ENCODE peak calls at places on chromosomes 4 and X, in four cellular contexts. D is PC-9, Z is body of pancreas, L is OCI-LY7. R is an unnamed sample. For H3K4me1, the result is how much of the 10 kb centered on the place peaks cover.

GRCh38 chr4:76562161-76562560 is 127.1 kb downstream of the SHROOM3 start:
- DNase-seq in D (peak), Z (no peak), L (no peak), R (no peak)

GRCh38 chr4:118761387-118762016 is 74.4 kb downstream of the SEC24D start:
- DNase-seq in D (no peak), Z (no peak), L (no peak), R (no peak)

GRCh38 chrX:2679534-2680485 is 11.3 kb upstream of the CD99 start:
- DNase-seq in D (no peak), Z (no peak), L (no peak), R (no peak)

GRCh38 chrX:25015486-25016360 is at the start of gene ARX:
- DNase-seq in D (no peak), Z (peak), L (peak), R (peak)

GRCh38 chr4:86512631-86513030 is 81.5 kb upstream of the PTPN13 start:
- DNase-seq in D (peak), Z (no peak), L (no peak), R (no peak)

GRCh38 chr4:69056921-69057562 is 39.2 kb upstream of the UGT2B7 start:
- DNase-seq in D (no peak), Z (no peak), L (no peak), R (no peak)

GRCh38 chr4:84814100-84814750 is 152.3 kb downstream of the WDFY3 start:
- DNase-seq in D (peak), Z (no peak), L (no peak), R (no peak)

GRCh38 chrX:10514891-10515290 is 105.5 kb downstream of the MID1 start:
- DNase-seq in D (no peak), Z (no peak), L (no peak), R (no peak)

GRCh38 chr4:47836655-47837581 is 949 bp downstream of the CORIN start:
- DNase-seq in D (peak), Z (peak), L (peak), R (peak)

GRCh38 chr4:15010038-15010585 is 7.8 kb downstream of the CPEB2 start:
- DNase-seq in D (no peak), Z (no peak), L (no peak), R (no peak)

GRCh38 chr4:101707596-101707995 is 82.9 kb upstream of the BANK1 start:
- DNase-seq in D (no peak), Z (no peak), L (no peak), R (no peak)

GRCh38 chr4:56128231-56128630 is 179.5 kb downstream of the CEP135 start:
- DNase-seq in D (no peak), Z (no peak), L (no peak), R (no peak)

GRCh38 chr4:54998991-54999390 is 126.4 kb downstream of the KDR start:
- DNase-seq in D (no peak), Z (no peak), L (no peak), R (no peak)

GRCh38 chrX:148629435-148629834 is 129.0 kb downstream of the AFF2 start:
- DNase-seq in D (no peak), Z (no peak), L (no peak), R (no peak)

GRCh38 chr4:79178770-79179169 is 147.1 kb downstream of the NAA11 start:
- DNase-seq in D (no peak), Z (no peak), L (no peak), R (no peak)

GRCh38 chrX:32852203-32852602 is 359.1 kb downstream of the DMD start:
- DNase-seq in D (no peak), Z (no peak), L (no peak), R (no peak)

GRCh38 chrX:119512145-119512800 is 44.0 kb downstream of the SLC25A5 start:
- DNase-seq in D (peak), Z (peak), L (peak), R (peak)

GRCh38 chr4:133059117-133059516 is 90.0 kb upstream of the PCDH10 start:
- DNase-seq in D (no peak), Z (no peak), L (no peak), R (no peak)

GRCh38 chr4:150818661-150819060 is 196.4 kb downstream of the LRBA start:
- DNase-seq in D (no peak), Z (no peak), L (no peak), R (no peak)

GRCh38 chrX:19410259-19410658 is 66.5 kb downstream of the PDHA1 start:
- DNase-seq in D (no peak), Z (no peak), L (no peak), R (no peak)

GRCh38 chrX:2351999-2352995 is 148.5 kb downstream of the DHRSX start:
- DNase-seq in D (peak), Z (no peak), L (no peak), R (no peak)

GRCh38 chrX:118286066-118286758 is 59.7 kb upstream of the WDR44 start:
- DNase-seq in D (no peak), Z (no peak), L (no peak), R (no peak)

GRCh38 chrX:112654871-112655270 is 24.9 kb downstream of the LHFPL1 start:
- DNase-seq in D (no peak), Z (no peak), L (no peak), R (no peak)

GRCh38 chr4:109977854-109978501 is 65.3 kb downstream of the EGF start:
- DNase-seq in D (peak), Z (no peak), L (peak), R (no peak)

GRCh38 chrX:24166078-24166477 is 16.5 kb downstream of the ZFX start:
- DNase-seq in D (no peak), Z (no peak), L (no peak), R (no peak)

GRCh38 chr4:81807927-81808672 is 336.4 kb upstream of the RASGEF1B start:
- DNase-seq in D (no peak), Z (no peak), L (no peak), R (no peak)

DNA sequence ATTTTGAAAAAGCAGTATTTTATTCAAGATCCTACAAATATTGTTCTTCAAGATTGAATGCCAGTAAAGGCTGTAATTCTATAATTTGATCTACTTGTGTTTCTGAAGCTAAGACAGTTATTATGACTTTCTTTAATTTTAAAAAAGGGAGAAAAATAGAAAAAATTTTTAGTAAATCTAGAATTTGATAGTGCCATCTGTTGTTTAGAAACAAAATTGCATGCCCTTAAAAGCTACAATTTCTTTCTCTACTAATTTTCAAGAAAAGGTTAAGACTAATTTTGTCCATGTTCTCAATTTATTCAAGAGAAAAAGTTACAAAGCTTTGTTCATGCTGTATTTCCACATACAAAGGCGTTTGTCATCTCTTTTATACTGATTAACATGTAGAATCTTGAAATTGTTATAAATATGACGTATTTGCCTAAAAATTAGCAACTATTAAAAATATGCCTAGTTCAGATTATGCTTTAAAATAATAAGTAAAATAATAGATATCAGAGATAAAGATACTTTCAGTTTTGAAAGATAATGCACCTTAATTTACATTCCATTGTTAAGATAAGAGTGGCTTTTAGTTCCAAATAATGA is 25.6 kb upstream of the MMRN1 start:
- DNase-seq in D (no peak), Z (no peak), L (no peak), R (no peak)
- TF ChIP-seq CTCF in D (peak), Z (peak), L (peak), R (peak)

GRCh38 chr4:3246458-3247398 is 2.2 kb upstream of the MSANTD1 start:
- DNase-seq in D (no peak), Z (no peak), L (no peak), R (no peak)

GRCh38 chr4:3244747-3245146 is 4.2 kb upstream of the MSANTD1 start:
- DNase-seq in D (no peak), Z (no peak), L (no peak), R (no peak)

GRCh38 chr4:3247399-3248177 is 1.4 kb upstream of the MSANTD1 start:
- DNase-seq in D (no peak), Z (no peak), L (no peak), R (peak)

GRCh38 chr4:3244002-3244401 is 5.0 kb upstream of the MSANTD1 start:
- DNase-seq in D (no peak), Z (no peak), L (no peak), R (no peak)

GRCh38 chr4:3245676-3246075 is 3.3 kb upstream of the MSANTD1 start:
- DNase-seq in D (no peak), Z (no peak), L (no peak), R (no peak)
- H3K4me1 ChIP-seq in D (under half), Z (under half), L (under half), R (under half)

DNA sequence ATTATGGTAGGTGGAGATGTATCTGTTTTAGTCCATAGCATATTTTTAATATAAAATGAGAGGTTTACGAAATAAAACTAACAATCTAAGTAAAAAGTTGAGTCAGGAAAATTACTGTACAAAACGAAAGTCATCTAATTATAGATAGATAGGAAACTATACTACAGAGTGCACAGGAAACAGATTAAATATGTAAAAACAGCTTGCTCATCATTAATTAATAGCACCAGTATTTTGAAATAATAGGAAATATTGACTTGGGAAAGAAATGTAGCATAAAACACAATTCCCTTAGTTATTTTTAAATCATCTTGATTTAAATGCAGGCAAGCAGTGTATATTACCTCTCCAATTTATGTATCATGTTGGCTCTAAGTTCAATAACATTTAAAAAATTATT is 227.9 kb downstream of the GPM6A start:
- DNase-seq in D (no peak), Z (no peak), L (no peak), R (no peak)
- H3K4me3 ChIP-seq in D (no peak), Z (no peak), L (no peak), R (no peak)

GRCh38 chr4:10041036-10041435 is 19.7 kb upstream of the SLC2A9 start:
- DNase-seq in D (no peak), Z (no peak), L (no peak), R (no peak)
- TF ChIP-seq CTCF in D (no peak), Z (no peak), L (no peak), R (no peak)

GRCh38 chrX:39823848-39824247 is 273.9 kb downstream of the BCOR start:
- DNase-seq in D (no peak), Z (no peak), L (peak), R (no peak)
- H3K4me1 ChIP-seq in D (under half), Z (under half), L (under half), R (under half)

DNA sequence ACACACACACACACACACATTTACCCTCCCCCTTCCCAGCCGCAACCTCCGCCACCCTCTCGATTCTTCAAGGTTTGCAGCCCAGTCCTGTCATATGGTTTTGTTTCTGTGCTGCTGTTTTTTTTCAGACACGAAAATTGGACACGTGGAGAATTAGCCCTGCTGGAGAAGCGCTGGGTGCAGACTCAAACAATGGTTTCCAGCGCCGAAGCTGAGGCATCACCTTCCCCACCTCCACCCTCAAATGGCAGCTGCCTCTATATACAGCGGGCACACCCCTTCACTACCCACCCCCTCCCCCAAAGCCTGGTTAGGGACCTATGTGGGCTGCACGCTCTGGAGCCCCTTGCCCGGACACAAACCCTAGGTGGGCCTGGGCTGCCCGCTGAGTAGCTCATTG is 87.9 kb downstream of the BCOR start:
- DNase-seq in D (no peak), Z (no peak), L (no peak), R (no peak)
- H3K4me3 ChIP-seq in D (no peak), Z (no peak), L (no peak), R (no peak)

GRCh38 chr4:53653484-53654053 is 62.3 kb upstream of the LNX1 start:
- DNase-seq in D (no peak), Z (peak), L (peak), R (peak)
- TF ChIP-seq CTCF in D (no peak), Z (no peak), L (no peak), R (no peak)

DNA sequence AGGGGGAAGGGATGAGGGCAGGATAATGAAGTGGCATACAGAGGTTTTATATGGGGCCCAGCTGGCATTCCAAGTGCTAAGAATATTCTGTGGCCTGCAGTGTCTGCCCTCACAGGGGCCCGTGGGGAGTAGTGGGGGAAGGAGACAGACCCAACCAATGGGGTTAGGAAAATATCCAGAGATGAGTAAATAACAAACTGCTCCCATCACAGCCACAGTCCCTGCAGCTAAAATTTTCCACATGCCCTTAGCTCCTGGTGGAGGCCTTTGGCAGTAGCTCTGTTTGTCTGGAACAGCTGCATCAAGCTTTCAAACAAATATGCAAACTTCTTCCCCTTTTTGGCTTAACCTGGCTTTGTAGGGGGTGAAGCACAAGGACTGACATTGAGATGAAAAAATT is 3.1 kb downstream of the SRPX2 start:
- DNase-seq in D (no peak), Z (no peak), L (peak), R (no peak)
- H3K4me1 ChIP-seq in D (half or more), Z (under half), L (under half), R (under half)

GRCh38 chr4:140567722-140568121 is 1.0 kb downstream of the UCP1 start:
- DNase-seq in D (no peak), Z (peak), L (no peak), R (no peak)

GRCh38 chr4:140568507-140569306 is at the start of gene UCP1:
- DNase-seq in D (no peak), Z (peak), L (no peak), R (peak)

GRCh38 chr4:140571620-140572019 is 2.9 kb upstream of the UCP1 start:
- DNase-seq in D (no peak), Z (no peak), L (no peak), R (no peak)

GRCh38 chr4:140569307-140569638 is 512 bp upstream of the UCP1 start:
- DNase-seq in D (no peak), Z (no peak), L (no peak), R (no peak)
- H3K4me3 ChIP-seq in D (no peak), Z (peak), L (no peak), R (no peak)